ENCODE peak calls at places on chromosomes 4 and X, in five cellular contexts. L, V, I, Z and Y are unnamed samples.

GRCh38 chr4:141669501-141669900 is 33.1 kb downstream of the IL15 start:
- DNase-seq in L (no peak), I (no peak), V (no peak), Z (no peak), Y (no peak)

GRCh38 chr4:27189683-27190082 is 329.0 kb downstream of the STIM2 start:
- DNase-seq in V (no peak), L (no peak), I (no peak), Z (peak; percentile 14), Y (no peak)

GRCh38 chrX:25048176-25048575 is 32.4 kb upstream of the ARX start:
- DNase-seq in I (no peak), V (no peak), Z (no peak), L (no peak), Y (no peak)

GRCh38 chrX:153828723-153829548 is 1.4 kb downstream of the PDZD4 start:
- DNase-seq in I (no peak), Z (no peak), L (no peak), V (no peak), Y (no peak)

GRCh38 chrX:20965270-20966044 is 408.8 kb upstream of the CNKSR2 start:
- DNase-seq in Z (peak; percentile 44), L (no peak), V (no peak), I (no peak), Y (no peak)

GRCh38 chrX:18448416-18448815 is 23.0 kb downstream of the CDKL5 start:
- DNase-seq in I (no peak), Z (no peak), L (no peak), V (no peak), Y (no peak)

GRCh38 chrX:45749375-45749774 is 548.7 kb upstream of the DIPK2B start:
- DNase-seq in I (no peak), Z (peak; percentile 60), L (no peak), V (no peak), Y (no peak)

GRCh38 chr4:186653973-186654372 is 69.7 kb downstream of the FAT1 start:
- DNase-seq in Z (no peak), V (no peak), I (no peak), L (no peak), Y (no peak)

GRCh38 chr4:10003666-10004065 is 17.6 kb downstream of the SLC2A9 start:
- DNase-seq in Z (no peak), V (no peak), L (no peak), I (no peak), Y (peak; percentile 29)

GRCh38 chr4:119932277-119932676 is 134.4 kb downstream of the MAD2L1 start:
- DNase-seq in Z (no peak), V (no peak), L (no peak), I (no peak), Y (no peak)

GRCh38 chrX:71245159-71245558 is 8.8 kb downstream of the ZMYM3 start:
- DNase-seq in V (no peak), L (no peak), I (no peak), Z (no peak), Y (no peak)

GRCh38 chr4:127291316-127291715 is 341.4 kb upstream of the INTU start:
- DNase-seq in I (no peak), V (no peak), L (no peak), Z (no peak), Y (no peak)

GRCh38 chr4:177051473-177052060 is 258.1 kb upstream of the NEIL3 start:
- DNase-seq in L (no peak), V (no peak), Z (peak; percentile 63), I (no peak), Y (peak; percentile 9)

DNA sequence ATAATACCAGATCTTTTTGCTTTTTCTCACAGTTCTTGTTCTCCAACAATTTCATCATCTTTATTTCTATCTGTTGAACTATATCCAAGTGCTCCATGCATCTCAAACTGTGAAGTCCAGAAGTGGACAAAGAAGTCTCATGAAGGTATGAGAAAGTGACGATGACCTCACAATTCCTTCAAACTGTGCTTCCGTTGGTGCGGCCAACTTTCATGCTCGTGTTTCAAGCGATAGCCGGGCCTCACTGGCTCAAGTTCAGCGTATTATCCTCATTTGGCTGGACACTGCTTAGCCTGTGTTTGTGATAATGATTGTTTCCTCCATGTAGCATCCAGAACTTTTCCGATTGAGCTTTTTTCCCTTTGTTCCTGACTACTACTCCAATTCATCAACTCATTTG is 143.1 kb downstream of the PALLD start:
- DNase-seq in Z (no peak), V (no peak), L (no peak), I (peak; percentile 47), Y (no peak)
- H3K27ac ChIP-seq in Z (no peak overlapping the region), V (no peak overlapping the region), L (no peak overlapping the region), I (no peak overlapping the region), Y (no peak overlapping the region)

GRCh38 chr4:82711158-82711785 is 87.3 kb downstream of the SCD5 start:
- DNase-seq in Z (no peak), L (no peak), V (no peak), I (no peak), Y (no peak)

GRCh38 chr4:82713856-82714255 is 84.7 kb downstream of the SCD5 start:
- DNase-seq in L (no peak), Z (no peak), V (no peak), I (no peak), Y (no peak)

GRCh38 chr4:82706349-82707000 is 92.1 kb downstream of the SCD5 start:
- DNase-seq in V (no peak), Z (no peak), I (no peak), L (no peak), Y (no peak)

GRCh38 chr4:82708982-82709381 is 89.6 kb downstream of the SCD5 start:
- DNase-seq in I (no peak), V (no peak), L (no peak), Z (no peak), Y (no peak)

GRCh38 chr4:82710202-82710929 is 88.2 kb downstream of the SCD5 start:
- DNase-seq in I (no peak), V (no peak), Z (no peak), L (no peak), Y (no peak)
- H3K27ac ChIP-seq in I (no peak overlapping the region), V (peak overlapping the region; percentile 74), Z (no peak overlapping the region), L (no peak overlapping the region), Y (no peak overlapping the region)

GRCh38 chr4:57113870-57114269 is 3.7 kb upstream of the IGFBP7 start:
- DNase-seq in Z (no peak), L (no peak), V (no peak), I (no peak), Y (no peak)
- H3K27ac ChIP-seq in Z (no peak overlapping the region), L (no peak overlapping the region), V (no peak overlapping the region), I (no peak overlapping the region), Y (no peak overlapping the region)

GRCh38 chr4:184287697-184288255 is 70.1 kb upstream of the ENPP6 start:
- DNase-seq in L (no peak), I (no peak), V (no peak), Z (peak; percentile 73), Y (no peak)
- H3K27ac ChIP-seq in L (no peak overlapping the region), I (no peak overlapping the region), V (no peak overlapping the region), Z (peak overlapping the region; percentile 40), Y (no peak overlapping the region)

GRCh38 chr4:113634081-113634969 is 127.2 kb downstream of the CAMK2D start:
- DNase-seq in V (no peak), Z (peak; percentile 50), I (no peak), L (no peak), Y (no peak)
- H3K27ac ChIP-seq in V (no peak overlapping the region), Z (no peak overlapping the region), I (peak overlapping the region; percentile 57), L (no peak overlapping the region), Y (no peak overlapping the region)